ENCODE peak calls at places on chromosomes 16 and 17, in ten cellular contexts. I is prostate gland; D is aorta; G is naive thymus-derived CD4-positive, alpha-beta T cell; N is PC-3; X is HAP-1; U is PC-9; E is mucosa of descending colon; Z is fibroblast of lung; P is colonic mucosa. T is an unnamed sample. For H3K4me1, the result is how much of the 10 kb centered on the place peaks cover.

GRCh38 chr17:63286254-63286653 is 159.9 kb downstream of the CYB561 start:
- DNase-seq in U (no peak), E (no peak), G (no peak), X (no peak), Z (no peak), P (no peak), D (no peak), N (no peak), I (no peak), T (no peak)

GRCh38 chr17:79696159-79696982 is 34.4 kb upstream of the ENPP7 start:
- DNase-seq in Z (peak), X (no peak), G (no peak), N (no peak), I (no peak), D (no peak), U (peak), P (no peak), E (no peak), T (no peak)

GRCh38 chr16:84199861-84200260 is 8.9 kb downstream of the ADAD2 start:
- DNase-seq in U (no peak), N (no peak), D (no peak), G (no peak), I (peak), Z (no peak), X (peak), E (no peak), P (no peak), T (peak)

GRCh38 chr16:22189473-22190168 is 16.5 kb upstream of the EEF2K start:
- DNase-seq in X (no peak), I (peak), U (no peak), E (peak), Z (peak), N (peak), P (peak), G (no peak), D (peak), T (peak)

GRCh38 chr17:55433629-55434422 is 12.2 kb upstream of the MMD start:
- DNase-seq in X (no peak), N (peak), E (no peak), D (no peak), Z (peak), U (peak), I (peak), P (peak), G (no peak), T (no peak)

GRCh38 chr17:57534863-57535651 is 210.0 kb downstream of the CCDC182 start:
- DNase-seq in U (no peak), P (no peak), Z (no peak), I (peak), D (no peak), X (no peak), E (no peak), N (no peak), G (no peak), T (no peak)

GRCh38 chr17:64982139-64982802 is 63.0 kb upstream of the LRRC37A3 start:
- DNase-seq in Z (peak), I (no peak), E (no peak), U (no peak), P (no peak), N (peak), G (no peak), D (no peak), X (no peak), T (no peak)

GRCh38 chr16:68367034-68367433 is 56.2 kb downstream of the PRMT7 start:
- DNase-seq in E (peak), P (peak), D (no peak), X (peak), Z (no peak), G (peak), I (no peak), U (peak), N (peak), T (no peak)

GRCh38 chr17:4840893-4841242 is 7.7 kb downstream of the MINK1 start:
- DNase-seq in E (no peak), Z (no peak), U (no peak), X (no peak), N (peak), D (no peak), G (no peak), P (no peak), I (no peak), T (no peak)

GRCh38 chr16:4140652-4141051 is 24.4 kb upstream of the ADCY9 start:
- DNase-seq in X (no peak), E (no peak), I (peak), Z (peak), D (no peak), N (no peak), U (no peak), G (no peak), P (no peak), T (no peak)

GRCh38 chr16:24191876-24192402 is 64.2 kb upstream of the CACNG3 start:
- DNase-seq in Z (no peak), U (no peak), X (no peak), G (no peak), D (no peak), I (no peak), P (no peak), N (no peak), E (no peak), T (no peak)

GRCh38 chr17:38430316-38430715 is 2.1 kb downstream of the ARHGAP23 start:
- DNase-seq in D (no peak), N (no peak), X (no peak), E (no peak), P (no peak), U (no peak), I (no peak), Z (peak), G (no peak), T (no peak)

GRCh38 chr17:76402711-76403110 is 18.3 kb downstream of the SPHK1 start:
- DNase-seq in Z (no peak), I (no peak), E (no peak), N (no peak), G (no peak), X (no peak), U (no peak), P (no peak), D (no peak), T (no peak)

GRCh38 chr17:46179375-46179999 is 13.7 kb downstream of the KANSL1 start:
- DNase-seq in P (no peak), I (no peak), U (no peak), D (no peak), X (no peak), Z (no peak), N (no peak), G (no peak), E (no peak), T (no peak)

GRCh38 chr17:46181940-46182339 is 11.3 kb downstream of the KANSL1 start:
- DNase-seq in I (no peak), D (no peak), Z (no peak), U (no peak), P (no peak), E (no peak), G (no peak), X (no peak), N (no peak), T (no peak)

GRCh38 chr17:46182961-46183360 is 10.3 kb downstream of the KANSL1 start:
- DNase-seq in D (no peak), X (peak), P (no peak), I (no peak), Z (no peak), U (no peak), E (no peak), N (no peak), G (no peak), T (no peak)

GRCh38 chr17:46178550-46179198 is 14.6 kb downstream of the KANSL1 start:
- DNase-seq in E (no peak), N (peak), P (no peak), I (no peak), U (no peak), D (no peak), X (no peak), G (no peak), Z (peak), T (no peak)

GRCh38 chr17:46180895-46181279 is 12.3 kb downstream of the KANSL1 start:
- DNase-seq in X (no peak), I (no peak), Z (no peak), D (no peak), N (no peak), E (no peak), G (no peak), P (no peak), U (no peak), T (no peak)
- H3K4me1 ChIP-seq in X (half or more), I (under half), Z (under half), D (under half), N (under half), E (under half), G (half or more), P (under half), U (under half), T (half or more)

GRCh38 chr17:35934760-35935159 is 4.2 kb upstream of the RDM1 start:
- DNase-seq in N (no peak), I (no peak), X (no peak), E (no peak), U (no peak), Z (no peak), D (no peak), G (no peak), P (no peak), T (no peak)
- H3K4me1 ChIP-seq in N (under half), I (under half), X (under half), E (under half), U (under half), Z (under half), D (under half), G (under half), P (under half), T (under half)

GRCh38 chr16:8867483-8868271 is 1.1 kb downstream of the CARHSP1 start:
- DNase-seq in P (peak), X (peak), Z (no peak), U (no peak), D (peak), I (no peak), E (peak), G (peak), N (no peak), T (peak)
- H3K4me1 ChIP-seq in P (under half), X (under half), Z (under half), U (under half), D (under half), I (under half), E (half or more), G (under half), N (under half), T (under half)

GRCh38 chr17:36979585-36979941 is 30.8 kb downstream of the AATF start:
- DNase-seq in U (no peak), D (no peak), N (no peak), X (no peak), E (no peak), P (no peak), G (no peak), I (no peak), Z (peak), T (no peak)
- H3K4me1 ChIP-seq in U (under half), D (under half), N (under half), X (half or more), E (under half), P (under half), G (under half), I (under half), Z (under half), T (under half)

DNA sequence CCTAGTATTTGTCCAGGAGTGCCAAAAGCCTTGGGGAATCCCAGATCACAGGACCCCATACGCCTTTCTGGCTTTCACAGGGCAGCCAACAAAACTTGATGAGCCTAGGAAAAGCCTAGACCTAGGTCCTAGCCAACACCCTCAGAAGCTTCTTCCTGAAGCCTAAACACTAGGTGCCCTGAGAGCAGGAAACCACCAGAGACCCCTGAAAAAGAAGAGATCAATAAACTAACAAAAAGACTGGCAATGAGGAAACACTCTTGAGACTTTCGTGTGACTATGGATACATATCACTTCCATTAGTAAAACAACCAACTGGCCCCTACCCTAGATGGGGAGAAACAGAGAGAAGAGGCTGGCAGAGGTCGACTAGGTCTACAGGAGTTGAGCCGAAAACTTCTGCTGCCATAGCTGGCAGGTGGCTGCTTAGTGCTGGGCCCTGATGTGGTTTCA is 1.2 kb downstream of the ORMDL3 start:
- DNase-seq in U (no peak), N (no peak), E (no peak), I (no peak), P (no peak), Z (no peak), D (no peak), X (no peak), G (no peak), T (no peak)
- H3K4me1 ChIP-seq in U (under half), N (under half), E (under half), I (under half), P (under half), Z (under half), D (under half), X (under half), G (half or more), T (under half)

T was measured in psoas muscle.